ENCODE peak calls at places on chromosome X, in six cellular contexts. G is adrenal gland, R is IMR-90, C is upper lobe of left lung, L is transverse colon, Q is ovary. P is an unnamed sample.

GRCh38 chrX:155871934-155872333 is 9.2 kb upstream of the VAMP7 start:
- DNase-seq in C (no peak), L (no peak), Q (no peak), G (no peak), R (no peak), P (no peak)

GRCh38 chrX:154488336-154489075 is 1.9 kb downstream of the SLC10A3 start:
- DNase-seq in R (no peak), L (no peak), Q (peak), G (no peak), C (no peak), P (peak)

GRCh38 chrX:31070057-31070468 is 1.8 kb downstream of the FTHL17 start:
- DNase-seq in G (no peak), R (no peak), C (no peak), Q (no peak), L (no peak), P (no peak)

GRCh38 chrX:119501511-119502148 is 33.4 kb downstream of the SLC25A5 start:
- DNase-seq in G (no peak), R (no peak), L (no peak), Q (no peak), C (no peak), P (no peak)

GRCh38 chrX:41334866-41335589 is 1.1 kb downstream of the DDX3X start:
- DNase-seq in R (peak), C (no peak), L (peak), Q (peak), G (peak), P (peak)

GRCh38 chrX:48540480-48540879 is 966 bp downstream of the TBC1D25 start:
- DNase-seq in G (no peak), Q (no peak), C (no peak), R (no peak), L (no peak), P (no peak)

GRCh38 chrX:9293051-9293496 is 171.8 kb upstream of the TBL1X start:
- DNase-seq in G (no peak), R (no peak), Q (no peak), C (no peak), L (no peak), P (no peak)

GRCh38 chrX:64204701-64205440 is 637 bp downstream of the AMER1 start:
- DNase-seq in C (peak), G (peak), Q (peak), R (peak), L (no peak), P (peak)

GRCh38 chrX:16819634-16820033 is 33.4 kb downstream of the TXLNG start:
- DNase-seq in R (no peak), Q (no peak), C (no peak), L (no peak), G (no peak), P (no peak)

GRCh38 chrX:154450312-154450711 is 6.4 kb downstream of the FAM50A start:
- DNase-seq in Q (no peak), C (no peak), G (no peak), R (no peak), L (no peak), P (no peak)

GRCh38 chrX:66046612-66047235 is 6.8 kb upstream of the VSIG4 start:
- DNase-seq in C (no peak), R (no peak), L (no peak), Q (no peak), G (no peak), P (no peak)

GRCh38 chrX:65035451-65035779 is 59.2 kb upstream of the ZC4H2 start:
- DNase-seq in R (peak), Q (peak), G (peak), L (peak), C (peak), P (peak)

GRCh38 chrX:134161162-134161561 is 75.8 kb upstream of the CCDC160 start:
- DNase-seq in C (no peak), G (no peak), R (no peak), L (no peak), Q (no peak), P (no peak)

GRCh38 chrX:72141372-72142004 is 9.8 kb upstream of the RTL5 start:
- DNase-seq in R (no peak), Q (no peak), C (no peak), L (no peak), G (no peak), P (no peak)

GRCh38 chrX:17944833-17945497 is 83.9 kb upstream of the RAI2 start:
- DNase-seq in R (no peak), Q (no peak), C (no peak), L (no peak), G (no peak), P (no peak)

GRCh38 chrX:50858548-50858947 is 44.6 kb upstream of the SHROOM4 start:
- DNase-seq in C (no peak), G (no peak), L (no peak), R (no peak), Q (no peak), P (no peak)

GRCh38 chrX:10239611-10240064 is 82.9 kb downstream of the CLCN4 start:
- DNase-seq in Q (no peak), C (no peak), R (peak), G (no peak), L (no peak), P (no peak)

GRCh38 chrX:44980403-44980802 is 107.4 kb downstream of the KDM6A start:
- DNase-seq in C (no peak), Q (no peak), R (no peak), G (no peak), L (no peak), P (no peak)

DNA sequence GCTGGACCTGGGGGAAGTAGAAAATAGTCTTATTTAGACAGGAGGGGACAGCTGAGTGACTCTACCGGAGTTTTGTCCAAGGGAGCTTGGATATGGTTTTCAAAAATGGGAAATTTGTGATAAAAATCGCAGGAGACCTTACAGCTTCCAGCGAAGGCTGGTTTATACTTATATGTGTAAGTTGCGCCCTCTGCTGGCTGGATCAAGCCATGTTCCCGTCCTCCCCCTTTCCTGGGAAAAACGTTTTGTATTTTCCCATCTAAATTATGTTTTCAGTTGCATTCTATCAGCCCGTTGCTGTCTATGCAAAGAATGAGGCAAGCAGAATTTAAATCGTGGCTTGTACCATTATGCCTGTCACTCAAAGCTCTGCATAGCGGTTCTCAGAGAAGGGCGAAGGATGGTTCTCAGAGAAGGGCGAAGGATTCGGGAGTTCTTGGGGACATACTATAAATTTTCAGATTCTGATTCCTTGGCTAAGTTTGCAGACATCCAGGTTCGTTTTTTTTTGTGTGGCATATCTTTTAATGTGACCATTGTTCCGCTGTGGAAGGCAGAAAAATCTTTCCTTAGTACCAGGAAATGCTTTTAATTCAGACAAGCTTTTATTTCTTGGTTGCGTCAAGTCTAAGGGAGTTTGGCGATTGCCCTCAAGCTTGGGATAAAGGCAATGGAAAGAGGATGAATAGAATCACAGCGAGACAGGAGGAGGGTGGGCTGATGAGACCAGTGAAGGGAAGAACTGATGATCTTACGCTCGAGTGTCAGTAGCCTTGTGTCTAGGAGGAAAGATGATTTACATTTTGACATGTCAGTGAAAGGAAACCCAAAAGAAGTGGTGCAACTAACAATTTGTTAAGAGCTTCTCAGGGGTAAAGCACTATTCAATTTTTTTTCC is 128.5 kb upstream of the ARX start:
- DNase-seq in G (peak), C (no peak), Q (peak), R (peak), L (peak), P (peak)
- H3K27ac ChIP-seq in G (no peak), C (no peak), Q (no peak), R (no peak), L (no peak), P (no peak)

GRCh38 chrX:130726661-130727060 is 176.3 kb downstream of the ENOX2 start:
- DNase-seq in C (no peak), L (no peak), Q (no peak), G (no peak), R (peak), P (no peak)

GRCh38 chrX:130728208-130728607 is 174.8 kb downstream of the ENOX2 start:
- DNase-seq in R (peak), C (no peak), L (no peak), G (peak), Q (no peak), P (no peak)

GRCh38 chrX:130725519-130725918 is 177.5 kb downstream of the ENOX2 start:
- DNase-seq in G (no peak), L (no peak), Q (no peak), C (no peak), R (no peak), P (no peak)
- H3K4me3 ChIP-seq in G (no peak), L (no peak), Q (no peak), C (no peak), R (no peak), P (no peak)

GRCh38 chrX:13650318-13650717 is 2.6 kb upstream of the TCEANC start:
- DNase-seq in L (no peak), G (no peak), Q (no peak), R (no peak), C (no peak), P (no peak)

GRCh38 chrX:13652256-13653021 is 502 bp upstream of the TCEANC start:
- DNase-seq in L (no peak), G (no peak), C (no peak), R (peak), Q (no peak), P (no peak)

GRCh38 chrX:13649823-13650222 is 3.1 kb upstream of the TCEANC start:
- DNase-seq in C (no peak), R (peak), Q (no peak), G (no peak), L (no peak), P (no peak)

GRCh38 chrX:13651150-13651549 is 1.8 kb upstream of the TCEANC start:
- DNase-seq in C (no peak), R (peak), Q (no peak), G (no peak), L (no peak), P (no peak)

GRCh38 chrX:13653022-13653693 is at the start of gene TCEANC:
- DNase-seq in L (peak), G (peak), R (peak), C (peak), Q (peak), P (peak)
- TF ChIP-seq POLR2A in L (peak), G (peak), R (peak), C (peak), Q (peak), P (peak)

DNA sequence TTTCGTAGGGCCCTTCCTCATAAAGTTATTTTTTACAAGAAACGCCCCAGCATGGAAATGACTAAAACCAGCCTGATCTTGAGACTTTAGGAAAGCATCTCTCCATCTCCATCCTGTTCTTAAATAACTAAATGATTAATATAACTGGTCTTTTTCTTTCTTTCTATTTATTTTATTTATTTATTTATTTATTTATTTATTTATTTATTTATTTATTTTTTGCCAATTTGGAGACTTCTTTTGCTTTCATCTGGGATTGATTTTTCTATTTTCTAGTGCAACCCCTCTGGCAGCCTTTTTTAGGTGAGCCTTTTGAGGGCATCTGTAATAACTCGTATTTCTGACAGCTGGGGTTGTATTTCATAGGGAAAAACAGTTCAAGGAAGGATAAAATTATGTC is 1.2 kb upstream of the KLHL34 start:
- DNase-seq in G (no peak), Q (no peak), C (no peak), L (no peak), R (no peak), P (no peak)
- H3K27ac ChIP-seq in G (no peak), Q (no peak), C (no peak), L (peak), R (no peak), P (peak)

GRCh38 chrX:98338544-98338943 is 1454.8 kb downstream of the RPA4 start:
- DNase-seq in R (no peak), L (no peak), Q (no peak), G (no peak), C (no peak), P (no peak)
- H3K4me3 ChIP-seq in R (no peak), L (no peak), Q (no peak), G (no peak), C (no peak), P (no peak)

GRCh38 chrX:68498508-68499379 is at the start of gene YIPF6:
- DNase-seq in G (peak), Q (peak), R (peak), L (peak), C (peak), P (peak)
- TF ChIP-seq POLR2A in G (peak), Q (peak), R (peak), L (peak), C (peak), P (peak)

GRCh38 chrX:19557816-19558215 is 42.5 kb upstream of the MAP3K15 start:
- DNase-seq in L (no peak), G (no peak), R (peak), C (no peak), Q (no peak), P (no peak)
- H3K27ac ChIP-seq in L (no peak), G (no peak), R (no peak), C (no peak), Q (no peak), P (no peak)

GRCh38 chrX:138711399-138712347 is at the start of gene FGF13:
- DNase-seq in Q (peak), R (no peak), G (no peak), C (peak), L (peak), P (no peak)
- H3K4me3 ChIP-seq in Q (peak), R (no peak), G (peak), C (peak), L (peak), P (no peak)